ENCODE peak calls at places on chromosome 3, in four cellular contexts. Y is posterior cingulate gyrus, I is HTR-8/SVneo, H is ecto neural progenitor cell. Q is an unnamed sample.

GRCh38 chr3:172622916-172623700 is 87.8 kb downstream of the NCEH1 start:
- DNase-seq in Y (no peak), I (no peak), H (no peak), Q (no peak)

GRCh38 chr3:128455116-128455515 is 11.6 kb downstream of the DNAJB8 start:
- DNase-seq in Y (no peak), I (no peak), H (no peak), Q (no peak)

GRCh38 chr3:121529308-121529707 is 16.5 kb downstream of the POLQ start:
- DNase-seq in Y (no peak), I (no peak), H (no peak), Q (no peak)

GRCh38 chr3:64167346-64167745 is 57.9 kb downstream of the PRICKLE2 start:
- DNase-seq in Y (no peak), I (no peak), H (no peak), Q (no peak)

GRCh38 chr3:173733029-173733652 is 335.6 kb downstream of the NLGN1 start:
- DNase-seq in Y (no peak), I (no peak), H (no peak), Q (no peak)

GRCh38 chr3:11060500-11061251 is 68.1 kb downstream of the SLC6A1 start:
- DNase-seq in Y (peak; percentile 63), I (peak; percentile 75), H (peak; percentile 89), Q (peak; percentile 94)

GRCh38 chr3:32403663-32404062 is 12.0 kb downstream of the CMTM7 start:
- DNase-seq in Y (no peak), I (no peak), H (no peak), Q (no peak)

GRCh38 chr3:41223691-41224090 is 24.4 kb downstream of the CTNNB1 start:
- DNase-seq in Y (no peak), I (no peak), H (no peak), Q (no peak)

GRCh38 chr3:177478170-177478859 is 281.0 kb upstream of the TBL1XR1 start:
- DNase-seq in Y (no peak), I (peak; percentile 72), H (no peak), Q (no peak)

GRCh38 chr3:126353694-126354321 is 3.4 kb downstream of the KLF15 start:
- DNase-seq in Y (no peak), I (no peak), H (no peak), Q (no peak)

GRCh38 chr3:172142074-172143059 is 103.0 kb downstream of the FNDC3B start:
- DNase-seq in Y (no peak), I (no peak), H (no peak), Q (no peak)

GRCh38 chr3:16940769-16941683 is 56.3 kb downstream of the PLCL2 start:
- DNase-seq in Y (no peak), I (no peak), H (no peak), Q (no peak)

GRCh38 chr3:135895106-135895733 is 70.3 kb upstream of the PPP2R3A start:
- DNase-seq in Y (peak; percentile 75), I (peak; percentile 52), H (peak; percentile 81), Q (no peak)

GRCh38 chr3:9379327-9379726 is 16.5 kb downstream of the THUMPD3 start:
- DNase-seq in Y (no peak), I (no peak), H (no peak), Q (no peak)

GRCh38 chr3:8837172-8837571 is 67.8 kb upstream of the OXTR start:
- DNase-seq in Y (no peak), I (peak; percentile 31), H (no peak), Q (peak; percentile 13)

GRCh38 chr3:57227930-57228733 is 603 bp downstream of the APPL1 start:
- DNase-seq in Y (peak; percentile 52), I (peak; percentile 37), H (peak; percentile 56), Q (no peak)

GRCh38 chr3:64341355-64341754 is 116.1 kb upstream of the PRICKLE2 start:
- DNase-seq in Y (no peak), I (no peak), H (no peak), Q (no peak)

GRCh38 chr3:172580680-172581079 is 57.5 kb upstream of the TNFSF10 start:
- DNase-seq in Y (no peak), I (no peak), H (no peak), Q (no peak)

GRCh38 chr3:132189601-132190000 is 127.6 kb upstream of the ACP3 start:
- DNase-seq in Y (no peak), I (no peak), H (no peak), Q (no peak)

GRCh38 chr3:181868576-181868975 is 156.9 kb downstream of the SOX2 start:
- DNase-seq in Y (no peak), I (no peak), H (no peak), Q (no peak)